ENCODE peak calls at places on chromosomes 11 and 22, in ten cellular contexts. B is NCI-H1417; L is stimulated activated CD4-positive, alpha-beta T cell treated with anti-CD3 and anti-CD28 coated beads, Interleukin-1b, Interleukin-23, amount 100 ng/mL, for 1 hour; F is T1000; A is pancreas; D is sigmoid colon; Z is stimulated activated naive CD8-positive, alpha-beta T cell treated with anti-CD3 and anti-CD28 coated beads, Interleukin-15, Interleukin-2, amounts not matched to agents 100 U/mL and 50 U/mL, for 24 hours; Q is NCI-H1048; K is germinal center; H is effector CD4-positive, alpha-beta T cell. V is an unnamed sample.

GRCh38 chr22:48335442-48336139 is 1492.1 kb downstream of the BRD1 start:
- DNase-seq in B (no peak), L (no peak), F (no peak), A (no peak), D (no peak), Z (no peak), Q (no peak), K (no peak), H (no peak), V (no peak)

GRCh38 chr22:28562324-28562723 is 117.3 kb downstream of the TTC28 start:
- DNase-seq in B (no peak), L (no peak), F (no peak), A (no peak), D (no peak), Z (no peak), Q (no peak), K (no peak), H (no peak), V (no peak)

GRCh38 chr11:69497221-69497787 is 15.8 kb downstream of the LINC01488 start:
- DNase-seq in B (no peak), L (no peak), F (peak), A (peak), D (peak), Z (no peak), Q (no peak), K (no peak), H (no peak), V (peak)

GRCh38 chr11:76044750-76045320 is 161.5 kb downstream of the WNT11 start:
- DNase-seq in B (no peak), L (no peak), F (no peak), A (no peak), D (no peak), Z (no peak), Q (no peak), K (no peak), H (no peak), V (peak)

GRCh38 chr11:104973616-104974015 is 5.2 kb upstream of the CASP4 start:
- DNase-seq in B (no peak), L (no peak), F (no peak), A (no peak), D (no peak), Z (no peak), Q (no peak), K (no peak), H (no peak), V (no peak)

GRCh38 chr11:22343411-22344032 is 5.3 kb downstream of the SLC17A6 start:
- DNase-seq in B (no peak), L (no peak), F (no peak), A (peak), D (no peak), Z (no peak), Q (no peak), K (no peak), H (no peak), V (no peak)

GRCh38 chr22:19208287-19208847 is 29.8 kb upstream of the SLC25A1 start:
- DNase-seq in B (no peak), L (no peak), F (no peak), A (no peak), D (no peak), Z (no peak), Q (no peak), K (no peak), H (no peak), V (no peak)

GRCh38 chr11:82533628-82534353 is 199.9 kb downstream of the FAM181B start:
- DNase-seq in B (peak), L (no peak), F (no peak), A (no peak), D (no peak), Z (no peak), Q (peak), K (no peak), H (no peak), V (no peak)

GRCh38 chr22:28019360-28019759 is 100.3 kb upstream of the PITPNB start:
- DNase-seq in B (no peak), L (no peak), F (no peak), A (no peak), D (peak), Z (peak), Q (no peak), K (no peak), H (no peak), V (no peak)

GRCh38 chr11:13110929-13111812 is 102.1 kb downstream of the RASSF10 start:
- DNase-seq in B (peak), L (no peak), F (no peak), A (no peak), D (no peak), Z (no peak), Q (no peak), K (no peak), H (no peak), V (peak)

GRCh38 chr11:1963864-1964263 is 16.7 kb downstream of the MRPL23 start:
- DNase-seq in B (no peak), L (no peak), F (no peak), A (no peak), D (peak), Z (no peak), Q (no peak), K (no peak), H (no peak), V (no peak)

GRCh38 chr11:108508653-108509593 is 10.7 kb upstream of the POGLUT3 start:
- DNase-seq in B (no peak), L (no peak), F (no peak), A (no peak), D (no peak), Z (no peak), Q (no peak), K (no peak), H (no peak), V (no peak)

GRCh38 chr11:45964911-45965389 is 42.5 kb downstream of the LARGE2 start:
- DNase-seq in B (peak), L (peak), F (peak), A (peak), D (peak), Z (peak), Q (peak), K (peak), H (peak), V (peak)

GRCh38 chr22:23094695-23095466 is 24.6 kb downstream of the GNAZ start:
- DNase-seq in B (no peak), L (no peak), F (no peak), A (no peak), D (no peak), Z (no peak), Q (no peak), K (no peak), H (no peak), V (no peak)

GRCh38 chr11:118620529-118621070 is 13.2 kb downstream of the PHLDB1 start:
- DNase-seq in B (no peak), L (no peak), F (no peak), A (peak), D (no peak), Z (no peak), Q (no peak), K (no peak), H (no peak), V (no peak)

GRCh38 chr11:66717925-66718319 is 11.1 kb downstream of the SPTBN2 start:
- DNase-seq in B (no peak), L (no peak), F (no peak), A (peak), D (no peak), Z (no peak), Q (no peak), K (no peak), H (no peak), V (no peak)

GRCh38 chr11:102767800-102768199 is 12.6 kb downstream of the MMP10 start:
- DNase-seq in B (no peak), L (no peak), F (no peak), A (no peak), D (no peak), Z (no peak), Q (no peak), K (no peak), H (no peak), V (peak)

GRCh38 chr11:116122697-116123472 is 618.7 kb upstream of the CADM1 start:
- DNase-seq in B (no peak), L (no peak), F (no peak), A (no peak), D (no peak), Z (no peak), Q (no peak), K (no peak), H (no peak), V (no peak)

GRCh38 chr11:57426439-57426753 is 525 bp downstream of the SLC43A3 start:
- DNase-seq in B (no peak), L (no peak), F (no peak), A (no peak), D (no peak), Z (no peak), Q (no peak), K (no peak), H (no peak), V (no peak)

GRCh38 chr11:46603704-46604308 is 10.0 kb upstream of the AMBRA1 start:
- DNase-seq in B (no peak), L (no peak), F (no peak), A (no peak), D (no peak), Z (no peak), Q (no peak), K (peak), H (no peak), V (no peak)

GRCh38 chr11:267491-267994 is 10.7 kb upstream of the NLRP6 start:
- DNase-seq in B (no peak), L (no peak), F (no peak), A (no peak), D (peak), Z (peak), Q (no peak), K (peak), H (peak), V (peak)

GRCh38 chr11:5604896-5605295 is 8.5 kb downstream of the TRIM6 start:
- DNase-seq in B (no peak), L (no peak), F (no peak), A (no peak), D (no peak), Z (no peak), Q (no peak), K (no peak), H (no peak), V (peak)

GRCh38 chr11:102830328-102830727 is 13.1 kb downstream of the MMP3 start:
- DNase-seq in B (no peak), L (no peak), F (no peak), A (no peak), D (no peak), Z (no peak), Q (no peak), K (no peak), H (no peak), V (no peak)

GRCh38 chr11:117059611-117060010 is 38.6 kb downstream of the SIK3 start:
- DNase-seq in B (no peak), L (no peak), F (no peak), A (no peak), D (no peak), Z (no peak), Q (no peak), K (no peak), H (no peak), V (peak)

GRCh38 chr11:21323617-21324016 is 654.2 kb downstream of the NELL1 start:
- DNase-seq in B (peak), L (no peak), F (no peak), A (no peak), D (no peak), Z (no peak), Q (no peak), K (no peak), H (no peak), V (no peak)

GRCh38 chr11:78690588-78690987 is 115.9 kb upstream of the NARS2 start:
- DNase-seq in B (no peak), L (no peak), F (no peak), A (no peak), D (no peak), Z (no peak), Q (no peak), K (no peak), H (no peak), V (no peak)

GRCh38 chr11:44575962-44576361 is 10.5 kb downstream of the CD82 start:
- DNase-seq in B (no peak), L (no peak), F (no peak), A (no peak), D (no peak), Z (no peak), Q (no peak), K (no peak), H (no peak), V (no peak)

GRCh38 chr11:109785714-109786113 is 307.5 kb upstream of the ZC3H12C start:
- DNase-seq in B (no peak), L (no peak), F (no peak), A (no peak), D (no peak), Z (no peak), Q (no peak), K (no peak), H (no peak), V (no peak)

GRCh38 chr11:77198440-77198849 is 70.4 kb downstream of the MYO7A start:
- DNase-seq in B (peak), L (no peak), F (no peak), A (peak), D (peak), Z (peak), Q (no peak), K (peak), H (no peak), V (peak)

GRCh38 chr11:12802418-12803085 is 128.3 kb downstream of the TEAD1 start:
- DNase-seq in B (peak), L (no peak), F (peak), A (peak), D (peak), Z (no peak), Q (peak), K (no peak), H (no peak), V (peak)

GRCh38 chr11:110929129-110929528 is 216.9 kb upstream of the ARHGAP20 start:
- DNase-seq in B (no peak), L (no peak), F (no peak), A (no peak), D (no peak), Z (no peak), Q (no peak), K (no peak), H (no peak), V (no peak)

GRCh38 chr11:35786918-35787557 is 124.5 kb downstream of the TRIM44 start:
- DNase-seq in B (peak), L (no peak), F (no peak), A (no peak), D (no peak), Z (no peak), Q (no peak), K (no peak), H (no peak), V (no peak)

GRCh38 chr22:34111210-34111824 is 191.0 kb upstream of the LARGE1 start:
- DNase-seq in B (peak), L (no peak), F (no peak), A (peak), D (peak), Z (peak), Q (no peak), K (peak), H (no peak), V (no peak)

GRCh38 chr11:129143335-129143734 is 48.8 kb downstream of the ARHGAP32 start:
- DNase-seq in B (no peak), L (no peak), F (peak), A (peak), D (peak), Z (no peak), Q (no peak), K (no peak), H (no peak), V (peak)

V was measured in trophoblast cell.